ENCODE peak calls at places on chromosomes 12 and 14, in five cellular contexts. H, N, I, C and L are unnamed samples.

GRCh38 chr12:607541-608001 is 55.7 kb downstream of the NINJ2 start:
- DNase-seq in H (peak; percentile 38), N (peak; percentile 82), I (no peak), C (no peak), L (peak; percentile 68)

GRCh38 chr12:112961074-112961473 is 17.2 kb upstream of the OAS2 start:
- DNase-seq in H (no peak), N (no peak), I (no peak), C (no peak), L (no peak)

GRCh38 chr12:9872743-9873142 is 3.6 kb upstream of the CLEC2B start:
- DNase-seq in H (no peak), N (no peak), I (no peak), C (no peak), L (peak; percentile 73)

GRCh38 chr12:3999904-4000303 is 126.7 kb upstream of the PARP11 start:
- DNase-seq in H (no peak), N (no peak), I (no peak), C (no peak), L (no peak)

GRCh38 chr12:63150255-63151060 is 543 bp downstream of the AVPR1A start:
- DNase-seq in H (no peak), N (peak; percentile 67), I (peak; percentile 5), C (peak; percentile 78), L (no peak)

GRCh38 chr14:98177551-98177950 is 1094.4 kb downstream of the BCL11B start:
- DNase-seq in H (no peak), N (no peak), I (no peak), C (no peak), L (no peak)

GRCh38 chr12:79194595-79194994 is 330.0 kb downstream of the SYT1 start:
- DNase-seq in H (no peak), N (no peak), I (no peak), C (no peak), L (no peak)

GRCh38 chr12:129550353-129550752 is 353.5 kb downstream of the TMEM132D start:
- DNase-seq in H (no peak), N (no peak), I (no peak), C (no peak), L (no peak)

GRCh38 chr12:46518729-46519128 is 146.2 kb upstream of the SLC38A2 start:
- DNase-seq in H (no peak), N (no peak), I (peak; percentile 54), C (no peak), L (no peak)

GRCh38 chr12:122031342-122032216 is 9.9 kb downstream of the BCL7A start:
- DNase-seq in H (no peak), N (no peak), I (peak; percentile 44), C (peak; percentile 76), L (no peak)

GRCh38 chr12:120263725-120264040 is 1.8 kb downstream of the PXN start:
- DNase-seq in H (no peak), N (no peak), I (no peak), C (no peak), L (no peak)

GRCh38 chr14:22977684-22978486 is 4.5 kb downstream of the AJUBA start:
- DNase-seq in H (peak; percentile 58), N (no peak), I (peak; percentile 66), C (peak; percentile 82), L (no peak)

GRCh38 chr14:26180221-26180620 is 417.6 kb downstream of the NOVA1 start:
- DNase-seq in H (no peak), N (no peak), I (no peak), C (no peak), L (no peak)

GRCh38 chr12:85923767-85924331 is 49.8 kb downstream of the NTS start:
- DNase-seq in H (no peak), N (no peak), I (peak; percentile 27), C (no peak), L (no peak)

GRCh38 chr14:65151329-65152010 is 49.2 kb upstream of the MAX start:
- DNase-seq in H (no peak), N (no peak), I (no peak), C (no peak), L (no peak)

GRCh38 chr14:93114068-93114710 is 1.5 kb downstream of the ITPK1 start:
- DNase-seq in H (peak; percentile 43), N (no peak), I (no peak), C (peak; percentile 72), L (no peak)

GRCh38 chr12:7497661-7498060 is 5.9 kb downstream of the CD163 start:
- DNase-seq in H (no peak), N (no peak), I (no peak), C (no peak), L (no peak)

GRCh38 chr14:26394114-26394855 is 203.5 kb downstream of the NOVA1 start:
- DNase-seq in H (no peak), N (no peak), I (peak; percentile 8), C (no peak), L (no peak)

GRCh38 chr14:33686218-33686617 is 264.7 kb downstream of the EGLN3 start:
- DNase-seq in H (no peak), N (no peak), I (peak; percentile 30), C (no peak), L (peak; percentile 44)

GRCh38 chr14:72649603-72650227 is 244.2 kb downstream of the DPF3 start:
- DNase-seq in H (no peak), N (no peak), I (no peak), C (no peak), L (no peak)

GRCh38 chr12:48852734-48853168 is 788 bp upstream of the DDX23 start:
- DNase-seq in H (no peak), N (no peak), I (no peak), C (no peak), L (no peak)

GRCh38 chr12:48851883-48852733 is at the start of gene DDX23:
- DNase-seq in H (peak; percentile 90), N (peak; percentile 96), I (peak; percentile 99), C (peak; percentile 96), L (peak; percentile 81)

GRCh38 chr12:48854488-48854887 is 2.5 kb upstream of the DDX23 start:
- DNase-seq in H (no peak), N (no peak), I (no peak), C (no peak), L (no peak)

GRCh38 chr12:48856379-48856778 is 4.4 kb upstream of the DDX23 start:
- DNase-seq in H (no peak), N (no peak), I (no peak), C (no peak), L (no peak)

DNA sequence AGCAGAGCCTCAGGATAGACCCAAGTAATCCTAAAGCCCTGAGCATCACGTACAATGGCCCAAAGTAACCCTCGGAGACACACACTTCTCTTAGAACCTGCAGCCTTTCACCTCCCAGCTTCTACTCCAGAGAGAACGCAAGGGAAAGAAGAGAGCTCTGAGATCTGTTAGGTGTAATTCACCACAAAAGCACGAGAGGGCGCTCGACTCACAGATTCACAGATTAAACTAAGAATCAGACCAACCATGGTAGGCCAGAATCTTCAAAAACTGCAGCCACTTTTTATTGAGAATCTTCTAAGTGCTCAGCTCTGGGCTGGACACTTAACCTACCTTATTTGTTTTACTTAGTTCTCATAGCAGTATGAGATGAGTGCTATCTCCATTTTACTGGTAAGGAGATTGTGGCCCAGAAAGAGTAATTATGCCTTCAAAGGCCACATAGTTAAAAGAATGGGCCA is 1.3 kb upstream of the DDX23 start:
- DNase-seq in H (peak; percentile 85), N (peak; percentile 71), I (peak; percentile 91), C (peak; percentile 72), L (no peak)
- H3K27ac ChIP-seq in H (peak overlapping the region; percentile 60), N (peak overlapping the region; percentile 72), I (no peak overlapping the region), C (peak overlapping the region; percentile 69), L (no peak overlapping the region)

GRCh38 chr12:124434364-124434763 is 133.0 kb downstream of the NCOR2 start:
- DNase-seq in H (no peak), N (no peak), I (no peak), C (no peak), L (no peak)
- H3K27ac ChIP-seq in H (no peak overlapping the region), N (no peak overlapping the region), I (no peak overlapping the region), C (no peak overlapping the region), L (no peak overlapping the region)

GRCh38 chr12:75765170-75766059 is 254.0 kb upstream of the KRR1 start:
- DNase-seq in H (no peak), N (no peak), I (no peak), C (no peak), L (no peak)

GRCh38 chr12:75771023-75771422 is 259.6 kb upstream of the KRR1 start:
- DNase-seq in H (no peak), N (no peak), I (no peak), C (no peak), L (no peak)

GRCh38 chr12:75764091-75764490 is 252.7 kb upstream of the KRR1 start:
- DNase-seq in H (no peak), N (no peak), I (no peak), C (no peak), L (no peak)

GRCh38 chr12:75767957-75768356 is 256.5 kb upstream of the KRR1 start:
- DNase-seq in H (no peak), N (no peak), I (no peak), C (no peak), L (no peak)

DNA sequence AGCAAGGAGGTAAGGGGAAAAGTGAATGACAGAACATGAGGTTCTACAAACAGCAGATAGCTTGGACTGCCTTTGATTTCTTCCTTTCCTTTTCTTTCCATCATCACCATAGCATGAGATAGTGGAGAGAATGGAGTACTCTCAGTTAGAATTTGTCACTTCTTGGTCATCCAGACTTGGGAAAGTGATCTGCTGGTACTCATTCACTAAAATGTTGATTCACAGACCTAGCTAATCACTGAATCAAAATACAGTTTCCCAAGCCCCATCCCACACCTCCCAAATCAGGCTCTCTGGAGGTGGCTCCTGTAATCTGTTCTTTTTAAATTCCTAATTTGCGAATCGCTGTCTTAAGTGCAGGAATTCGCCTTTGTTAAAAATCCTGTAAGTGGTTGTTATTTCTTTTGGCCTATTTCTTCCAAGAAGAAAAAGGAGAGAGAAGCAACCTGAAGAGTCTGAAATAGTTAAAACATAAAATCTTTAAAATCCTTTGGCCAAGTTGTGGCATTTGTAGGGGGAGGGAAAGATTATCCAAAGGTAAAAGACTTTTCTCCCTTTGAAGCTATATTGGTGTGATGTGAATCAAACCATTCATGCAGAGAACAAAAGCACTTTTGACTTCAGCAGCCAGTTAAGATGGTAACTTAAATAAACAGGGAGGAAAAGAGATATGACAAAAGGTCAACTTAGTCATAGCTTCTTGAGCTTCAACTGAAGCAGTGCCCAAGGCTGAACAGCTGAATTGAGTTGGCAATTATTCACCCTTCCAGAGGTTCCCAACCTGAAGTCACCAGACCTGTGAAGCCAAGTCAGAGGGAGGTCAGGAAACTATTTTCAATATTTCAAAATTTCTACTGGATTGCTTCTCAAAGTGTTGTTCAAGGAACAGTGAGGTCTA is 255.1 kb upstream of the KRR1 start:
- DNase-seq in H (no peak), N (no peak), I (peak; percentile 59), C (no peak), L (peak; percentile 72)
- H3K27ac ChIP-seq in H (no peak overlapping the region), N (no peak overlapping the region), I (peak overlapping the region; percentile 60), C (no peak overlapping the region), L (peak overlapping the region; percentile 63)

DNA sequence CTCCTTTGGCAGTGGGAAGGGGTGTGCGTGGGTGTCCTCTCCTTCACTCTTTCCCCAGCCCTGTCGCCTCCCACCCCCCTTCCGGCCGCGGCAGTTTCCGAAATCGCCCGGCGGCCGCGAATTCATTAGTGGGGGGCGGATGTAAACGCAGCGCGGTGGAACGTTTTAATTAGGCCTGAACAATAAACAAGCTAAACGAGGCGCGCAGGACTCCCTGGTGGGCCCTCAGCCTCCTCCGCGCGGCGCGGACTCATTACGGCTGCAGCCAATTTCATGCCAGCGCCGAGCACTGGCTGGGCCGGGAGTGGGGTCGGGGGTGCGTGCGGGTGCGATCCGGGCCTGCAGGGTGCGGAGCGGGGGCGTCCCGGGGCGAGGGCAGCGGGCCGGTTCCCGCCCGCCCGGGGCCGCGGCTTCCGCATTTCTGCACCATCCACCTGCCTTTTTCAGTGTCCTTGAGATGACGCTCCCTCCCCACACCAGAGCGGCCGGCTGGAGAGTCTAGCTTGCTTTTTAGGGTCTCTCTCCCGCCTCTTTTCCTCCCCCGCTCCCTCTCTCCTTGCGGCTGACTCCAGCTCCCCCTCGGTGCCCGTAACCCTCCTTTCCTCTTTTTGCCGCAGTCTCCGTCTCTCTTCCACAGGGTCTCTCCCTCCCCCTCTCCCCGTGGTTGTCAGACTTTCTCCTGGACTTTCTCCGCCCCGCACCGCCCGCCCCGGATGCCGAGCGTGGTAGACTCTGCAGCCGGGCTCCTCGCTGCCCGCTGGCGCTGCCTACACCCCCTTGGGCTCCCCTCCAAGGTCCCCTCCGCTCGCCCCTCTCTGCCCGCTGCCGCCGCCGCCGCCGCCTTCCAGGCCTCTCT is at the start of gene CISTR:
- DNase-seq in H (peak; percentile 49), N (no peak), I (peak; percentile 20), C (peak; percentile 74), L (no peak)
- H3K27ac ChIP-seq in H (no peak within 1 kb of the TSS), N (peak within 1 kb of the TSS; percentile 56), I (no peak within 1 kb of the TSS), C (peak within 1 kb of the TSS; percentile 58), L (no peak within 1 kb of the TSS)